ENCODE peak calls at places on chromosomes 1 and 21, in seven cellular contexts. X, E, R, G, V, T and J are unnamed samples.
A peak's percentile ranks its signal among the peaks of the same experiment; 100 is the strongest.

GRCh38 chr1:225254676-225255075 is 173.2 kb downstream of the LBR start:
- DNase-seq in G (no peak), R (no peak), X (no peak), V (no peak), E (no peak), T (no peak), J (no peak)

GRCh38 chr1:44515416-44515815 is 110.4 kb downstream of the RNF220 start:
- DNase-seq in T (peak; percentile 40), E (no peak), G (no peak), V (no peak), R (no peak), X (no peak), J (no peak)

GRCh38 chr1:30700528-30701265 is 22.7 kb downstream of the MATN1 start:
- DNase-seq in T (no peak), V (no peak), X (no peak), E (no peak), R (no peak), G (peak; percentile 48), J (peak; percentile 76)

GRCh38 chr1:22691354-22691753 is 19.3 kb upstream of the EPHB2 start:
- DNase-seq in E (no peak), X (no peak), V (no peak), T (no peak), R (no peak), G (no peak), J (peak; percentile 62)

GRCh38 chr1:1282998-1283397 is 2.8 kb downstream of the SCNN1D start:
- DNase-seq in E (no peak), V (no peak), G (peak; percentile 33), R (no peak), X (no peak), T (peak; percentile 65), J (peak; percentile 55)

GRCh38 chr1:173315296-173315695 is 108.2 kb upstream of the TNFSF4 start:
- DNase-seq in E (no peak), G (no peak), X (no peak), T (no peak), R (no peak), V (no peak), J (no peak)

GRCh38 chr1:205570173-205570501 is 61.7 kb downstream of the ELK4 start:
- DNase-seq in G (no peak), E (no peak), T (no peak), V (no peak), R (no peak), X (no peak), J (no peak)

GRCh38 chr1:240122639-240123604 is 31.2 kb downstream of the FMN2 start:
- DNase-seq in V (no peak), R (no peak), X (no peak), T (peak; percentile 25), G (no peak), E (peak; percentile 42), J (no peak)

GRCh38 chr1:162632743-162633326 is 571 bp downstream of the DDR2 start:
- DNase-seq in E (peak; percentile 19), T (no peak), G (peak; percentile 53), X (no peak), R (no peak), V (no peak), J (peak; percentile 49)

GRCh38 chr21:31354604-31355443 is 10.8 kb upstream of the TIAM1 start:
- DNase-seq in V (no peak), X (no peak), E (no peak), R (no peak), T (peak; percentile 91), G (peak; percentile 36), J (peak; percentile 87)

GRCh38 chr1:52633291-52633754 is 355 bp downstream of the SHISAL2A start:
- DNase-seq in G (no peak), E (peak; percentile 61), X (peak; percentile 73), T (no peak), R (peak; percentile 59), V (peak; percentile 31), J (no peak)

GRCh38 chr1:62110198-62110817 is 84.3 kb upstream of the L1TD1 start:
- DNase-seq in V (no peak), T (no peak), X (no peak), E (no peak), G (no peak), R (no peak), J (no peak)

GRCh38 chr1:25458550-25459298 is 28.0 kb downstream of the MACO1 start:
- DNase-seq in T (peak; percentile 68), E (no peak), G (no peak), X (no peak), V (no peak), R (no peak), J (peak; percentile 48)

GRCh38 chr1:94048413-94049164 is 72.4 kb downstream of the ABCA4 start:
- DNase-seq in V (no peak), E (peak; percentile 50), X (no peak), R (peak; percentile 62), G (peak; percentile 74), T (no peak), J (no peak)

GRCh38 chr1:97427371-97427770 is 493.5 kb downstream of the DPYD start:
- DNase-seq in T (no peak), V (no peak), G (no peak), R (no peak), X (no peak), E (no peak), J (no peak)

GRCh38 chr1:166174108-166174507 is 7.3 kb upstream of the FAM78B start:
- DNase-seq in E (no peak), R (no peak), X (no peak), V (no peak), T (no peak), G (no peak), J (no peak)

GRCh38 chr1:210464519-210465039 is 135.9 kb downstream of the HHAT start:
- DNase-seq in E (no peak), G (no peak), V (no peak), R (no peak), T (peak; percentile 69), X (no peak), J (peak; percentile 44)

GRCh38 chr1:203342192-203342940 is 8.6 kb downstream of the FMOD start:
- DNase-seq in T (peak; percentile 34), V (peak; percentile 62), G (peak; percentile 48), X (peak; percentile 89), R (peak; percentile 85), E (peak; percentile 90), J (peak; percentile 38)

GRCh38 chr1:53112271-53112774 is 30.1 kb downstream of the SLC1A7 start:
- DNase-seq in X (no peak), T (peak; percentile 82), G (peak; percentile 78), V (no peak), E (peak; percentile 80), R (no peak), J (peak; percentile 87)

GRCh38 chr1:232766904-232767303 is 38.3 kb upstream of the MAP10 start:
- DNase-seq in G (no peak), R (no peak), T (no peak), X (no peak), E (no peak), V (no peak), J (no peak)

GRCh38 chr1:115377411-115377810 is 39.4 kb upstream of the NGF start:
- DNase-seq in X (no peak), G (no peak), E (no peak), R (no peak), T (no peak), V (no peak), J (peak; percentile 53)

GRCh38 chr1:208506812-208507211 is 262.6 kb upstream of the PLXNA2 start:
- DNase-seq in V (no peak), X (no peak), R (no peak), T (no peak), G (no peak), E (no peak), J (no peak)

GRCh38 chr1:156689035-156689959 is 12.1 kb upstream of the NES start:
- DNase-seq in G (peak; percentile 87), V (peak; percentile 88), R (peak; percentile 93), X (peak; percentile 92), T (peak; percentile 77), E (peak; percentile 93), J (peak; percentile 80)

GRCh38 chr1:167450843-167451242 is 67.5 kb downstream of the CD247 start:
- DNase-seq in T (no peak), R (no peak), G (no peak), X (no peak), V (no peak), E (no peak), J (no peak)

GRCh38 chr1:23799255-23799569 is 1.3 kb downstream of the GALE start:
- DNase-seq in T (no peak), G (no peak), V (no peak), R (no peak), E (no peak), X (no peak), J (no peak)

GRCh38 chr1:3192359-3192758 is 123.4 kb downstream of the PRDM16 start:
- DNase-seq in G (no peak), T (no peak), R (no peak), V (no peak), X (no peak), E (no peak), J (no peak)

GRCh38 chr1:100584761-100585745 is 47.1 kb downstream of the GPR88 start:
- DNase-seq in T (no peak), G (peak; percentile 12), X (no peak), E (no peak), R (no peak), V (no peak), J (peak; percentile 12)

GRCh38 chr1:203673550-203674411 is 47.1 kb downstream of the ATP2B4 start:
- DNase-seq in X (no peak), G (peak; percentile 98), T (peak; percentile 88), R (peak; percentile 34), V (no peak), E (peak; percentile 92), J (peak; percentile 97)

GRCh38 chr1:1226566-1227362 is 5.0 kb downstream of the SDF4 start:
- DNase-seq in X (no peak), T (no peak), E (no peak), R (no peak), G (no peak), V (no peak), J (no peak)

GRCh38 chr1:177209357-177209756 is 38.6 kb downstream of the BRINP2 start:
- DNase-seq in E (peak; percentile 10), X (no peak), G (peak; percentile 100), V (no peak), T (no peak), R (no peak), J (peak; percentile 100)
- H2BK5ac ChIP-seq in E (no peak overlapping the region), X (no peak overlapping the region), G (no peak overlapping the region), V (no peak overlapping the region), T (no peak overlapping the region), R (no peak overlapping the region), J (no peak overlapping the region)

GRCh38 chr21:27975514-27975913 is 1008.6 kb upstream of the ADAMTS5 start:
- DNase-seq in R (no peak), E (no peak), G (no peak), V (no peak), T (no peak), X (no peak), J (no peak)
- H2BK5ac ChIP-seq in R (no peak overlapping the region), E (no peak overlapping the region), G (no peak overlapping the region), V (no peak overlapping the region), T (no peak overlapping the region), X (no peak overlapping the region), J (no peak overlapping the region)

GRCh38 chr1:16047791-16048475 is 4.4 kb downstream of the CLCNKB start:
- DNase-seq in E (no peak), G (no peak), V (no peak), X (no peak), R (peak; percentile 56), T (no peak), J (no peak)
- H2BK5ac ChIP-seq in E (no peak overlapping the region), G (no peak overlapping the region), V (peak overlapping the region; percentile 78), X (no peak overlapping the region), R (no peak overlapping the region), T (no peak overlapping the region), J (no peak overlapping the region)

DNA sequence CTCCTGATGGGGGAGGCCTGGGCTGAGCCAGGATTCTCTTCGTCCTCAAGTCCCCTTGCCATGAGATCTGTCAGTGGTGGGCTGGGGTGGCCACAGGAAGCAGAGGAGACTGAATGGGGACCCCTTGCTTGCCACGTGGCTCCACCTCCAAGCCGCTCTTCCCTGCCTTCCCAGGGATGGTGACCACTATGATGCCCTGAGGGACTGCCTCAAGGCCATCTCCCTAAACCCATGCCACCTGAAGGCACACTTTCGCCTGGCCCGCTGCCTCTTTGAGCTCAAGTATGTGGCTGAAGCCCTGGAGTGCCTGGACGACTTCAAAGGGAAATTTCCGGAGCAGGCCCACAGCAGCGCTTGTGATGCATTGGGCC is 20.9 kb upstream of the TMEM222 start:
- DNase-seq in T (no peak), R (no peak), G (no peak), V (no peak), X (no peak), E (no peak), J (no peak)
- H2BK5ac ChIP-seq in T (no peak overlapping the region), R (no peak overlapping the region), G (no peak overlapping the region), V (no peak overlapping the region), X (peak overlapping the region; percentile 71), E (no peak overlapping the region), J (peak overlapping the region; percentile 74)